ENCODE peak calls at places on chromosomes 6 and 20, in six cellular contexts. D is RWPE1; N is K562; T is myocyte; W is stimulated activated CD8-positive, alpha-beta memory T cell treated with anti-CD3 and anti-CD28 coated beads, Interleukin-2, amount 100 ng/mL, for 1 hour; R is stimulated activated CD4-positive, alpha-beta T cell treated with anti-CD3 and anti-CD28 coated beads, TNF-alpha, amount 100 ng/mL, for 1 hour. J is an unnamed sample.

GRCh38 chr6:89984926-89985743 is 90.9 kb downstream of the GJA10 start:
- DNase-seq in N (peak; percentile 40), R (no peak), T (peak; percentile 84), W (no peak), D (no peak), J (no peak)

GRCh38 chr20:21272279-21272678 is 30.9 kb upstream of the XRN2 start:
- DNase-seq in N (no peak), T (no peak), D (no peak), R (no peak), W (no peak), J (no peak)

GRCh38 chr6:124119591-124119990 is 315.9 kb downstream of the NKAIN2 start:
- DNase-seq in R (no peak), D (no peak), N (no peak), W (no peak), T (peak; percentile 89), J (no peak)

GRCh38 chr6:138528986-138529385 is 29.7 kb upstream of the NHSL1 start:
- DNase-seq in N (no peak), R (no peak), D (no peak), W (no peak), T (no peak), J (no peak)

GRCh38 chr6:52595000-52595795 is 18.3 kb upstream of the TRAM2 start:
- DNase-seq in D (peak; percentile 42), R (no peak), T (peak; percentile 95), N (no peak), W (no peak), J (peak; percentile 69)

GRCh38 chr20:4229415-4229814 is 214.1 kb upstream of the RNF24 start:
- DNase-seq in T (no peak), W (no peak), R (no peak), N (no peak), D (no peak), J (no peak)

GRCh38 chr6:6584310-6585002 is 4.1 kb upstream of the LY86 start:
- DNase-seq in R (no peak), T (no peak), W (no peak), D (no peak), N (no peak), J (no peak)

GRCh38 chr6:57033228-57033627 is 13.3 kb upstream of the KIAA1586 start:
- DNase-seq in W (no peak), T (no peak), D (no peak), R (no peak), N (no peak), J (no peak)

GRCh38 chr6:135901776-135902524 is 50.4 kb downstream of the PDE7B start:
- DNase-seq in R (no peak), W (no peak), D (no peak), T (peak; percentile 62), N (no peak), J (peak; percentile 41)

GRCh38 chr6:90256698-90257485 is 39.8 kb downstream of the BACH2 start:
- DNase-seq in T (no peak), W (no peak), D (no peak), R (no peak), N (no peak), J (no peak)

GRCh38 chr6:166767191-166767590 is 140.1 kb upstream of the RPS6KA2 start:
- DNase-seq in R (no peak), W (no peak), D (no peak), T (no peak), N (no peak), J (no peak)

GRCh38 chr20:39069976-39070375 is 107.8 kb downstream of the DHX35 start:
- DNase-seq in T (no peak), W (no peak), R (no peak), D (peak; percentile 82), N (no peak), J (no peak)

GRCh38 chr20:5061209-5061608 is 58.5 kb downstream of the PCNA start:
- DNase-seq in R (no peak), N (no peak), D (peak; percentile 92), T (no peak), W (no peak), J (no peak)

GRCh38 chr6:692356-692851 is 535 bp downstream of the EXOC2 start:
- DNase-seq in T (peak; percentile 40), D (peak; percentile 39), R (peak; percentile 22), N (peak; percentile 77), W (peak; percentile 55), J (no peak)

GRCh38 chr6:91098006-91098405 is 511.1 kb upstream of the MAP3K7 start:
- DNase-seq in R (no peak), D (no peak), T (no peak), W (no peak), N (no peak), J (no peak)

GRCh38 chr20:20557406-20557805 is 155.0 kb downstream of the RALGAPA2 start:
- DNase-seq in D (no peak), N (no peak), R (no peak), T (no peak), W (no peak), J (no peak)

GRCh38 chr20:19794941-19795340 is 36.9 kb downstream of the RIN2 start:
- DNase-seq in R (no peak), N (no peak), W (no peak), D (no peak), T (no peak), J (no peak)

GRCh38 chr6:48426636-48427035 is 315.6 kb upstream of the PTCHD4 start:
- DNase-seq in W (no peak), D (no peak), N (no peak), T (peak; percentile 52), R (no peak), J (no peak)

GRCh38 chr6:107459283-107460073 is at the start of gene PDSS2:
- DNase-seq in D (peak; percentile 97), W (peak; percentile 94), T (peak; percentile 99), N (peak; percentile 98), R (peak; percentile 82), J (peak; percentile 76)

GRCh38 chr6:44128020-44128917 is 915 bp downstream of the TMEM63B start:
- DNase-seq in N (peak; percentile 71), R (no peak), T (peak; percentile 36), W (no peak), D (peak; percentile 45), J (no peak)

GRCh38 chr20:41213150-41213820 is 75.9 kb downstream of the PLCG1 start:
- DNase-seq in W (no peak), N (no peak), D (peak; percentile 45), T (peak; percentile 38), R (no peak), J (no peak)

GRCh38 chr6:143536461-143536865 is 24.9 kb upstream of the FUCA2 start:
- DNase-seq in W (no peak), R (no peak), N (no peak), T (peak; percentile 40), D (no peak), J (no peak)

GRCh38 chr6:44624226-44624625 is 236.7 kb downstream of the CDC5L start:
- DNase-seq in D (no peak), W (no peak), N (no peak), R (no peak), T (no peak), J (no peak)

GRCh38 chr20:25291432-25292133 is 43.7 kb downstream of the PYGB start:
- DNase-seq in R (no peak), N (no peak), D (no peak), W (no peak), T (no peak), J (no peak)

GRCh38 chr20:7180261-7181045 is 413.0 kb downstream of the BMP2 start:
- DNase-seq in W (no peak), R (no peak), T (no peak), N (no peak), D (peak; percentile 68), J (no peak)

GRCh38 chr6:139342957-139343750 is 31.3 kb downstream of the CITED2 start:
- DNase-seq in N (no peak), D (no peak), T (peak; percentile 53), W (no peak), R (no peak), J (no peak)

GRCh38 chr6:105769987-105770386 is 316.1 kb upstream of the PRDM1 start:
- DNase-seq in D (peak; percentile 49), T (no peak), N (no peak), R (no peak), W (no peak), J (no peak)

GRCh38 chr20:38426006-38426405 is 9.1 kb downstream of the SNHG17 start:
- DNase-seq in T (peak; percentile 88), N (peak; percentile 54), D (peak; percentile 97), W (no peak), R (no peak), J (no peak)

GRCh38 chr20:56200456-56200855 is 48.1 kb upstream of the MC3R start:
- DNase-seq in D (no peak), R (no peak), T (no peak), N (peak; percentile 30), W (no peak), J (no peak)

GRCh38 chr20:45187693-45188092 is 13.0 kb downstream of the PI3 start:
- DNase-seq in T (no peak), W (no peak), N (no peak), D (no peak), R (no peak), J (no peak)

GRCh38 chr6:136952714-136953260 is 30.7 kb downstream of the SLC35D3 start:
- DNase-seq in W (no peak), N (no peak), D (no peak), R (no peak), T (peak; percentile 8), J (no peak)

GRCh38 chr20:7458459-7458858 is 481.8 kb downstream of the HAO1 start:
- DNase-seq in W (no peak), T (no peak), D (no peak), R (no peak), N (no peak), J (no peak)

GRCh38 chr20:58223358-58223941 is 5.0 kb downstream of the ANKRD60 start:
- DNase-seq in R (no peak), D (no peak), W (no peak), N (no peak), T (no peak), J (no peak)

GRCh38 chr20:9409981-9410380 is 104.4 kb upstream of the LAMP5 start:
- DNase-seq in W (no peak), T (peak; percentile 74), N (no peak), R (no peak), D (no peak), J (peak; percentile 41)

GRCh38 chr20:14657231-14657630 is 319.8 kb upstream of the FLRT3 start:
- DNase-seq in T (peak; percentile 12), D (no peak), R (no peak), N (no peak), W (no peak), J (no peak)

GRCh38 chr20:53597085-53597482 is 3.4 kb upstream of the ZNF217 start:
- DNase-seq in R (no peak), N (no peak), W (no peak), D (no peak), T (no peak), J (no peak)

GRCh38 chr6:21587925-21588811 is 5.4 kb upstream of the SOX4 start:
- DNase-seq in W (no peak), D (peak; percentile 14), N (no peak), R (no peak), T (peak; percentile 78), J (no peak)

GRCh38 chr6:167294651-167295494 is 3.8 kb downstream of the UNC93A start:
- DNase-seq in N (no peak), W (no peak), R (no peak), T (no peak), D (no peak), J (no peak)

GRCh38 chr20:31721408-31722332 is 998 bp downstream of the BCL2L1 start:
- DNase-seq in R (no peak), N (no peak), D (no peak), T (peak; percentile 54), W (no peak), J (no peak)

GRCh38 chr6:168428052-168428829 is 12.7 kb upstream of the SMOC2 start:
- DNase-seq in R (no peak), T (no peak), D (no peak), W (no peak), N (no peak), J (no peak)